ENCODE peak calls at places on chromosomes 6 and 20, in nine cellular contexts. One of them, this sample, is unnamed.
A peak's percentile ranks its signal among the peaks of the same experiment; 100 is the strongest.

GRCh38 chr20:34530342-34530741 is 14.1 kb downstream of the DYNLRB1 start:
- DNase-seq in lung microvascular endothelial cell: no peak
- DNase-seq in OCI-M1: no peak
- DNase-seq in mesendoderm: no peak
- DNase-seq in NCI-H1092: no peak
- DNase-seq in RWPE1: no peak
- DNase-seq in NCI-H1105 treated with DMSO at 0.1 percent for 48 hours: no peak
- DNase-seq in psoas muscle: no peak
- DNase-seq in endothelial cell: no peak
- DNase-seq in this sample: no peak

GRCh38 chr6:20403766-20404640 is 2.3 kb downstream of the E2F3 start:
- DNase-seq in lung microvascular endothelial cell: peak; percentile 92
- DNase-seq in OCI-M1: peak; percentile 95
- DNase-seq in mesendoderm: peak; percentile 86
- DNase-seq in NCI-H1092: no peak
- DNase-seq in RWPE1: peak; percentile 50
- DNase-seq in NCI-H1105 treated with DMSO at 0.1 percent for 48 hours: peak; percentile 49
- DNase-seq in psoas muscle: no peak
- DNase-seq in endothelial cell: no peak
- DNase-seq in this sample: no peak

GRCh38 chr6:168050861-168051586 is 28.0 kb downstream of the FRMD1 start:
- DNase-seq in lung microvascular endothelial cell: peak; percentile 35
- DNase-seq in OCI-M1: no peak
- DNase-seq in mesendoderm: peak; percentile 59
- DNase-seq in NCI-H1092: no peak
- DNase-seq in RWPE1: no peak
- DNase-seq in NCI-H1105 treated with DMSO at 0.1 percent for 48 hours: no peak
- DNase-seq in psoas muscle: no peak
- DNase-seq in endothelial cell: peak; percentile 44
- DNase-seq in this sample: no peak

GRCh38 chr6:136334465-136334846 is 44.8 kb upstream of the BCLAF1 start:
- DNase-seq in lung microvascular endothelial cell: no peak
- DNase-seq in OCI-M1: no peak
- DNase-seq in mesendoderm: no peak
- DNase-seq in NCI-H1092: no peak
- DNase-seq in RWPE1: no peak
- DNase-seq in NCI-H1105 treated with DMSO at 0.1 percent for 48 hours: no peak
- DNase-seq in psoas muscle: no peak
- DNase-seq in endothelial cell: no peak
- DNase-seq in this sample: no peak

GRCh38 chr20:2402271-2402980 is 21.7 kb downstream of the TGM6 start:
- DNase-seq in lung microvascular endothelial cell: peak; percentile 77
- DNase-seq in OCI-M1: peak; percentile 55
- DNase-seq in mesendoderm: peak; percentile 33
- DNase-seq in NCI-H1092: no peak
- DNase-seq in RWPE1: peak; percentile 69
- DNase-seq in NCI-H1105 treated with DMSO at 0.1 percent for 48 hours: no peak
- DNase-seq in psoas muscle: no peak
- DNase-seq in endothelial cell: no peak
- DNase-seq in this sample: no peak

GRCh38 chr20:31695849-31696804 is 26.5 kb downstream of the BCL2L1 start:
- DNase-seq in lung microvascular endothelial cell: no peak
- DNase-seq in OCI-M1: no peak
- DNase-seq in mesendoderm: no peak
- DNase-seq in NCI-H1092: no peak
- DNase-seq in RWPE1: peak; percentile 70
- DNase-seq in NCI-H1105 treated with DMSO at 0.1 percent for 48 hours: no peak
- DNase-seq in psoas muscle: peak; percentile 77
- DNase-seq in endothelial cell: no peak
- DNase-seq in this sample: no peak

GRCh38 chr20:64103871-64104666 is 3.3 kb downstream of the NPBWR2 start:
- DNase-seq in lung microvascular endothelial cell: no peak
- DNase-seq in OCI-M1: no peak
- DNase-seq in mesendoderm: no peak
- DNase-seq in NCI-H1092: no peak
- DNase-seq in RWPE1: no peak
- DNase-seq in NCI-H1105 treated with DMSO at 0.1 percent for 48 hours: no peak
- DNase-seq in psoas muscle: no peak
- DNase-seq in endothelial cell: peak; percentile 2
- DNase-seq in this sample: no peak

GRCh38 chr20:19322061-19322985 is 109.9 kb downstream of the SLC24A3 start:
- DNase-seq in lung microvascular endothelial cell: no peak
- DNase-seq in OCI-M1: peak; percentile 38
- DNase-seq in mesendoderm: no peak
- DNase-seq in NCI-H1092: no peak
- DNase-seq in RWPE1: no peak
- DNase-seq in NCI-H1105 treated with DMSO at 0.1 percent for 48 hours: no peak
- DNase-seq in psoas muscle: no peak
- DNase-seq in endothelial cell: no peak
- DNase-seq in this sample: no peak

GRCh38 chr6:32492351-32492750 is 37.7 kb downstream of the HLA-DRB5 start:
- DNase-seq in lung microvascular endothelial cell: no peak
- DNase-seq in OCI-M1: no peak
- DNase-seq in mesendoderm: no peak
- DNase-seq in NCI-H1092: no peak
- DNase-seq in RWPE1: no peak
- DNase-seq in NCI-H1105 treated with DMSO at 0.1 percent for 48 hours: no peak
- DNase-seq in psoas muscle: no peak
- DNase-seq in endothelial cell: no peak
- DNase-seq in this sample: no peak

GRCh38 chr20:49983848-49984408 is 1.1 kb downstream of the SNAI1 start:
- DNase-seq in lung microvascular endothelial cell: peak; percentile 17
- DNase-seq in OCI-M1: no peak
- DNase-seq in mesendoderm: peak; percentile 31
- DNase-seq in NCI-H1092: no peak
- DNase-seq in RWPE1: no peak
- DNase-seq in NCI-H1105 treated with DMSO at 0.1 percent for 48 hours: no peak
- DNase-seq in psoas muscle: no peak
- DNase-seq in endothelial cell: no peak
- DNase-seq in this sample: no peak

GRCh38 chr6:126905917-126906316 is 212.6 kb upstream of the RSPO3 start:
- DNase-seq in lung microvascular endothelial cell: peak; percentile 3
- DNase-seq in OCI-M1: peak; percentile 66
- DNase-seq in mesendoderm: no peak
- DNase-seq in NCI-H1092: no peak
- DNase-seq in RWPE1: no peak
- DNase-seq in NCI-H1105 treated with DMSO at 0.1 percent for 48 hours: no peak
- DNase-seq in psoas muscle: no peak
- DNase-seq in endothelial cell: no peak
- DNase-seq in this sample: no peak

GRCh38 chr6:107106165-107106564 is 9.2 kb downstream of the BEND3 start:
- DNase-seq in lung microvascular endothelial cell: no peak
- DNase-seq in OCI-M1: no peak
- DNase-seq in mesendoderm: peak; percentile 50
- DNase-seq in NCI-H1092: no peak
- DNase-seq in RWPE1: no peak
- DNase-seq in NCI-H1105 treated with DMSO at 0.1 percent for 48 hours: no peak
- DNase-seq in psoas muscle: no peak
- DNase-seq in endothelial cell: peak; percentile 7
- DNase-seq in this sample: no peak

GRCh38 chr20:43774754-43775153 is 48.0 kb upstream of the GTSF1L start:
- DNase-seq in lung microvascular endothelial cell: no peak
- DNase-seq in OCI-M1: no peak
- DNase-seq in mesendoderm: no peak
- DNase-seq in NCI-H1092: no peak
- DNase-seq in RWPE1: no peak
- DNase-seq in NCI-H1105 treated with DMSO at 0.1 percent for 48 hours: no peak
- DNase-seq in psoas muscle: no peak
- DNase-seq in endothelial cell: no peak
- DNase-seq in this sample: no peak

GRCh38 chr6:114989279-114989964 is 646.6 kb upstream of the HS3ST5 start:
- DNase-seq in lung microvascular endothelial cell: no peak
- DNase-seq in OCI-M1: no peak
- DNase-seq in mesendoderm: no peak
- DNase-seq in NCI-H1092: no peak
- DNase-seq in RWPE1: no peak
- DNase-seq in NCI-H1105 treated with DMSO at 0.1 percent for 48 hours: no peak
- DNase-seq in psoas muscle: no peak
- DNase-seq in endothelial cell: no peak
- DNase-seq in this sample: no peak

GRCh38 chr20:7893019-7893730 is 47.1 kb downstream of the HAO1 start:
- DNase-seq in lung microvascular endothelial cell: no peak
- DNase-seq in OCI-M1: peak; percentile 85
- DNase-seq in mesendoderm: no peak
- DNase-seq in NCI-H1092: no peak
- DNase-seq in RWPE1: peak; percentile 14
- DNase-seq in NCI-H1105 treated with DMSO at 0.1 percent for 48 hours: no peak
- DNase-seq in psoas muscle: no peak
- DNase-seq in endothelial cell: no peak
- DNase-seq in this sample: no peak

GRCh38 chr20:44609006-44609510 is 26.7 kb downstream of the PKIG start:
- DNase-seq in lung microvascular endothelial cell: no peak
- DNase-seq in OCI-M1: no peak
- DNase-seq in mesendoderm: peak; percentile 18
- DNase-seq in NCI-H1092: no peak
- DNase-seq in RWPE1: no peak
- DNase-seq in NCI-H1105 treated with DMSO at 0.1 percent for 48 hours: no peak
- DNase-seq in psoas muscle: no peak
- DNase-seq in endothelial cell: no peak
- DNase-seq in this sample: no peak

GRCh38 chr6:36757206-36757605 is 59.6 kb downstream of the RAB44 start:
- DNase-seq in lung microvascular endothelial cell: peak; percentile 87
- DNase-seq in OCI-M1: peak; percentile 24
- DNase-seq in mesendoderm: no peak
- DNase-seq in NCI-H1092: no peak
- DNase-seq in RWPE1: no peak
- DNase-seq in NCI-H1105 treated with DMSO at 0.1 percent for 48 hours: no peak
- DNase-seq in psoas muscle: no peak
- DNase-seq in endothelial cell: no peak
- DNase-seq in this sample: no peak

GRCh38 chr6:27743787-27744186 is 168.4 kb downstream of the OR2B2 start:
- DNase-seq in lung microvascular endothelial cell: no peak
- DNase-seq in OCI-M1: no peak
- DNase-seq in mesendoderm: peak; percentile 44
- DNase-seq in NCI-H1092: no peak
- DNase-seq in RWPE1: no peak
- DNase-seq in NCI-H1105 treated with DMSO at 0.1 percent for 48 hours: no peak
- DNase-seq in psoas muscle: no peak
- DNase-seq in endothelial cell: no peak
- DNase-seq in this sample: no peak

GRCh38 chr20:24909086-24909780 is 39.8 kb upstream of the CST7 start:
- DNase-seq in lung microvascular endothelial cell: no peak
- DNase-seq in OCI-M1: no peak
- DNase-seq in mesendoderm: no peak
- DNase-seq in NCI-H1092: no peak
- DNase-seq in RWPE1: no peak
- DNase-seq in NCI-H1105 treated with DMSO at 0.1 percent for 48 hours: no peak
- DNase-seq in psoas muscle: no peak
- DNase-seq in endothelial cell: no peak
- DNase-seq in this sample: no peak

GRCh38 chr20:53057579-53057978 is 85.4 kb downstream of the TSHZ2 start:
- DNase-seq in lung microvascular endothelial cell: no peak
- DNase-seq in OCI-M1: no peak
- DNase-seq in mesendoderm: no peak
- DNase-seq in NCI-H1092: no peak
- DNase-seq in RWPE1: no peak
- DNase-seq in NCI-H1105 treated with DMSO at 0.1 percent for 48 hours: no peak
- DNase-seq in psoas muscle: no peak
- DNase-seq in endothelial cell: no peak
- DNase-seq in this sample: no peak

GRCh38 chr6:119207973-119208725 is 129.7 kb upstream of the FAM184A start:
- DNase-seq in lung microvascular endothelial cell: no peak
- DNase-seq in OCI-M1: no peak
- DNase-seq in mesendoderm: no peak
- DNase-seq in NCI-H1092: no peak
- DNase-seq in RWPE1: no peak
- DNase-seq in NCI-H1105 treated with DMSO at 0.1 percent for 48 hours: peak; percentile 16
- DNase-seq in psoas muscle: no peak
- DNase-seq in endothelial cell: no peak
- DNase-seq in this sample: no peak

GRCh38 chr6:34484899-34485298 is 19.0 kb downstream of the PACSIN1 start:
- DNase-seq in lung microvascular endothelial cell: no peak
- DNase-seq in OCI-M1: no peak
- DNase-seq in mesendoderm: peak; percentile 68
- DNase-seq in NCI-H1092: no peak
- DNase-seq in RWPE1: peak; percentile 92
- DNase-seq in NCI-H1105 treated with DMSO at 0.1 percent for 48 hours: no peak
- DNase-seq in psoas muscle: no peak
- DNase-seq in endothelial cell: no peak
- DNase-seq in this sample: no peak

GRCh38 chr6:46217671-46218131 is 46.9 kb upstream of the ENPP5 start:
- DNase-seq in lung microvascular endothelial cell: no peak
- DNase-seq in OCI-M1: peak; percentile 95
- DNase-seq in mesendoderm: no peak
- DNase-seq in NCI-H1092: no peak
- DNase-seq in RWPE1: no peak
- DNase-seq in NCI-H1105 treated with DMSO at 0.1 percent for 48 hours: no peak
- DNase-seq in psoas muscle: peak; percentile 64
- DNase-seq in endothelial cell: no peak
- DNase-seq in this sample: no peak

GRCh38 chr6:105489213-105489525 is 86.3 kb upstream of the PREP start:
- DNase-seq in lung microvascular endothelial cell: no peak
- DNase-seq in OCI-M1: peak; percentile 35
- DNase-seq in mesendoderm: no peak
- DNase-seq in NCI-H1092: no peak
- DNase-seq in RWPE1: no peak
- DNase-seq in NCI-H1105 treated with DMSO at 0.1 percent for 48 hours: no peak
- DNase-seq in psoas muscle: no peak
- DNase-seq in endothelial cell: no peak
- DNase-seq in this sample: no peak

This sample was measured in anterior cingulate cortex.